ENCODE peak calls at places on chromosomes 4 and X, in eight cellular contexts. One of them, this sample, is unnamed.

GRCh38 chr4:67616478-67616877 is 58.0 kb downstream of the STAP1 start:
- DNase-seq in T-helper 2 cell: no peak
- DNase-seq in HCT116: no peak
- DNase-seq in HTR-8/SVneo: no peak
- DNase-seq in NCI-H1092: no peak
- DNase-seq in HT-29: no peak
- DNase-seq in iris pigment epithelial cell: no peak
- DNase-seq in body of pancreas: no peak
- DNase-seq in this sample: no peak

GRCh38 chr4:121034010-121034409 is 38.3 kb downstream of the NDNF start:
- DNase-seq in HTR-8/SVneo: no peak
- DNase-seq in iris pigment epithelial cell: peak
- DNase-seq in T-helper 2 cell: no peak
- DNase-seq in body of pancreas: peak
- DNase-seq in HT-29: no peak
- DNase-seq in NCI-H1092: no peak
- DNase-seq in HCT116: no peak
- DNase-seq in this sample: no peak

GRCh38 chrX:45840411-45840950 is 639.8 kb upstream of the DIPK2B start:
- DNase-seq in body of pancreas: no peak
- DNase-seq in HT-29: no peak
- DNase-seq in iris pigment epithelial cell: no peak
- DNase-seq in T-helper 2 cell: no peak
- DNase-seq in HTR-8/SVneo: no peak
- DNase-seq in HCT116: no peak
- DNase-seq in NCI-H1092: no peak
- DNase-seq in this sample: no peak

GRCh38 chr4:123361195-123361861 is 35.3 kb upstream of the SPRY1 start:
- DNase-seq in HT-29: peak
- DNase-seq in HCT116: no peak
- DNase-seq in NCI-H1092: no peak
- DNase-seq in T-helper 2 cell: no peak
- DNase-seq in HTR-8/SVneo: no peak
- DNase-seq in iris pigment epithelial cell: peak
- DNase-seq in body of pancreas: peak
- DNase-seq in this sample: no peak

GRCh38 chr4:81589191-81589720 is 117.5 kb upstream of the RASGEF1B start:
- DNase-seq in HTR-8/SVneo: no peak
- DNase-seq in T-helper 2 cell: no peak
- DNase-seq in HT-29: no peak
- DNase-seq in HCT116: no peak
- DNase-seq in NCI-H1092: no peak
- DNase-seq in iris pigment epithelial cell: no peak
- DNase-seq in body of pancreas: no peak
- DNase-seq in this sample: no peak

GRCh38 chr4:94446386-94446785 is 5.4 kb upstream of the PDLIM5 start:
- DNase-seq in T-helper 2 cell: no peak
- DNase-seq in HCT116: no peak
- DNase-seq in body of pancreas: no peak
- DNase-seq in NCI-H1092: no peak
- DNase-seq in HT-29: no peak
- DNase-seq in HTR-8/SVneo: no peak
- DNase-seq in iris pigment epithelial cell: peak
- DNase-seq in this sample: no peak

GRCh38 chrX:132467029-132467428 is 21.8 kb downstream of the MBNL3 start:
- DNase-seq in NCI-H1092: no peak
- DNase-seq in HT-29: peak
- DNase-seq in HTR-8/SVneo: no peak
- DNase-seq in body of pancreas: no peak
- DNase-seq in T-helper 2 cell: no peak
- DNase-seq in HCT116: no peak
- DNase-seq in iris pigment epithelial cell: peak
- DNase-seq in this sample: no peak

GRCh38 chrX:24619647-24620046 is 27.5 kb downstream of the PCYT1B start:
- DNase-seq in NCI-H1092: no peak
- DNase-seq in iris pigment epithelial cell: peak
- DNase-seq in body of pancreas: peak
- DNase-seq in T-helper 2 cell: no peak
- DNase-seq in HT-29: no peak
- DNase-seq in HCT116: no peak
- DNase-seq in HTR-8/SVneo: peak
- DNase-seq in this sample: no peak

GRCh38 chrX:15301924-15302323 is 13.5 kb downstream of the ASB11 start:
- DNase-seq in body of pancreas: peak
- DNase-seq in T-helper 2 cell: no peak
- DNase-seq in HTR-8/SVneo: no peak
- DNase-seq in HT-29: no peak
- DNase-seq in HCT116: no peak
- DNase-seq in iris pigment epithelial cell: peak
- DNase-seq in NCI-H1092: no peak
- DNase-seq in this sample: no peak

GRCh38 chrX:13470680-13470967 is 98.8 kb upstream of the EGFL6 start:
- DNase-seq in T-helper 2 cell: no peak
- DNase-seq in iris pigment epithelial cell: no peak
- DNase-seq in NCI-H1092: no peak
- DNase-seq in body of pancreas: no peak
- DNase-seq in HCT116: no peak
- DNase-seq in HT-29: no peak
- DNase-seq in HTR-8/SVneo: no peak
- DNase-seq in this sample: no peak

GRCh38 chr4:151021637-151022334 is 6.7 kb upstream of the LRBA start:
- DNase-seq in iris pigment epithelial cell: no peak
- DNase-seq in body of pancreas: no peak
- DNase-seq in HCT116: no peak
- DNase-seq in NCI-H1092: no peak
- DNase-seq in HT-29: no peak
- DNase-seq in HTR-8/SVneo: no peak
- DNase-seq in T-helper 2 cell: no peak
- DNase-seq in this sample: no peak

GRCh38 chrX:68422478-68422877 is 10.8 kb downstream of the OPHN1 start:
- DNase-seq in HTR-8/SVneo: no peak
- DNase-seq in iris pigment epithelial cell: no peak
- DNase-seq in HCT116: no peak
- DNase-seq in NCI-H1092: no peak
- DNase-seq in HT-29: no peak
- DNase-seq in body of pancreas: no peak
- DNase-seq in T-helper 2 cell: no peak
- DNase-seq in this sample: no peak

GRCh38 chr4:185457136-185457535 is 14.4 kb downstream of the CCDC110 start:
- DNase-seq in NCI-H1092: no peak
- DNase-seq in HTR-8/SVneo: no peak
- DNase-seq in HT-29: peak
- DNase-seq in body of pancreas: peak
- DNase-seq in HCT116: no peak
- DNase-seq in T-helper 2 cell: no peak
- DNase-seq in iris pigment epithelial cell: no peak
- DNase-seq in this sample: no peak

GRCh38 chr4:16692021-16692420 is 206.4 kb downstream of the LDB2 start:
- DNase-seq in NCI-H1092: no peak
- DNase-seq in HCT116: no peak
- DNase-seq in HT-29: no peak
- DNase-seq in HTR-8/SVneo: no peak
- DNase-seq in body of pancreas: no peak
- DNase-seq in T-helper 2 cell: no peak
- DNase-seq in iris pigment epithelial cell: peak
- DNase-seq in this sample: no peak

GRCh38 chr4:74919783-74920182 is 13.1 kb upstream of the PARM1 start:
- DNase-seq in HTR-8/SVneo: no peak
- DNase-seq in HT-29: no peak
- DNase-seq in iris pigment epithelial cell: no peak
- DNase-seq in body of pancreas: no peak
- DNase-seq in T-helper 2 cell: no peak
- DNase-seq in NCI-H1092: no peak
- DNase-seq in HCT116: no peak
- DNase-seq in this sample: no peak

GRCh38 chr4:4658051-4658450 is 116.2 kb upstream of the STX18 start:
- DNase-seq in body of pancreas: no peak
- DNase-seq in HTR-8/SVneo: no peak
- DNase-seq in iris pigment epithelial cell: no peak
- DNase-seq in T-helper 2 cell: no peak
- DNase-seq in HCT116: peak
- DNase-seq in NCI-H1092: no peak
- DNase-seq in HT-29: peak
- DNase-seq in this sample: no peak

GRCh38 chrX:37686979-37687378 is 1.4 kb downstream of the XK start:
- DNase-seq in HT-29: no peak
- DNase-seq in HCT116: no peak
- DNase-seq in HTR-8/SVneo: no peak
- DNase-seq in body of pancreas: no peak
- DNase-seq in NCI-H1092: no peak
- DNase-seq in T-helper 2 cell: no peak
- DNase-seq in iris pigment epithelial cell: no peak
- DNase-seq in this sample: no peak

GRCh38 chrX:143788265-143788664 is 67.7 kb upstream of the SPANXN2 start:
- DNase-seq in NCI-H1092: peak
- DNase-seq in iris pigment epithelial cell: peak
- DNase-seq in HCT116: no peak
- DNase-seq in HTR-8/SVneo: no peak
- DNase-seq in T-helper 2 cell: no peak
- DNase-seq in body of pancreas: no peak
- DNase-seq in HT-29: peak
- DNase-seq in this sample: peak

This sample was measured in OCI-LY7.